ENCODE peak calls at places on chromosomes 12 and 14, in five cellular contexts. One of them, this sample, is unnamed.

GRCh38 chr14:53042480-53042879 is 91.6 kb upstream of the FERMT2 start:
- DNase-seq in activated CD8-positive, alpha-beta memory T cell treated with anti-CD3 and anti-CD28 coated beads for 4 hours: no peak
- DNase-seq in activated T-helper 1 cell treated with Interleukin-2 at 50 U/mL for 16 hours: no peak
- DNase-seq in upper lobe of right lung: no peak
- DNase-seq in tibial artery: no peak
- DNase-seq in this sample: no peak

GRCh38 chr12:53207042-53207441 is at the start of gene ITGB7:
- DNase-seq in activated CD8-positive, alpha-beta memory T cell treated with anti-CD3 and anti-CD28 coated beads for 4 hours: no peak
- DNase-seq in activated T-helper 1 cell treated with Interleukin-2 at 50 U/mL for 16 hours: peak
- DNase-seq in upper lobe of right lung: no peak
- DNase-seq in tibial artery: no peak
- DNase-seq in this sample: peak

GRCh38 chr14:21093018-21093417 is 5.4 kb downstream of the ZNF219 start:
- DNase-seq in activated CD8-positive, alpha-beta memory T cell treated with anti-CD3 and anti-CD28 coated beads for 4 hours: no peak
- DNase-seq in activated T-helper 1 cell treated with Interleukin-2 at 50 U/mL for 16 hours: no peak
- DNase-seq in upper lobe of right lung: no peak
- DNase-seq in tibial artery: no peak
- DNase-seq in this sample: no peak

GRCh38 chr14:60859525-60859924 is 121.4 kb downstream of the TRMT5 start:
- DNase-seq in activated CD8-positive, alpha-beta memory T cell treated with anti-CD3 and anti-CD28 coated beads for 4 hours: no peak
- DNase-seq in activated T-helper 1 cell treated with Interleukin-2 at 50 U/mL for 16 hours: no peak
- DNase-seq in upper lobe of right lung: no peak
- DNase-seq in tibial artery: no peak
- DNase-seq in this sample: no peak

GRCh38 chr14:24051789-24052655 is at the start of gene CARMIL3:
- DNase-seq in activated CD8-positive, alpha-beta memory T cell treated with anti-CD3 and anti-CD28 coated beads for 4 hours: no peak
- DNase-seq in activated T-helper 1 cell treated with Interleukin-2 at 50 U/mL for 16 hours: peak
- DNase-seq in upper lobe of right lung: peak
- DNase-seq in tibial artery: peak
- DNase-seq in this sample: peak

GRCh38 chr12:127389923-127390322 is 877.0 kb upstream of the TMEM132C start:
- DNase-seq in activated CD8-positive, alpha-beta memory T cell treated with anti-CD3 and anti-CD28 coated beads for 4 hours: no peak
- DNase-seq in activated T-helper 1 cell treated with Interleukin-2 at 50 U/mL for 16 hours: no peak
- DNase-seq in upper lobe of right lung: no peak
- DNase-seq in tibial artery: no peak
- DNase-seq in this sample: no peak

GRCh38 chr14:96747006-96747405 is 50.2 kb upstream of the VRK1 start:
- DNase-seq in activated CD8-positive, alpha-beta memory T cell treated with anti-CD3 and anti-CD28 coated beads for 4 hours: no peak
- DNase-seq in activated T-helper 1 cell treated with Interleukin-2 at 50 U/mL for 16 hours: no peak
- DNase-seq in upper lobe of right lung: no peak
- DNase-seq in tibial artery: no peak
- DNase-seq in this sample: no peak

GRCh38 chr12:120999191-121000120 is 16.8 kb downstream of the C12orf43 start:
- DNase-seq in activated CD8-positive, alpha-beta memory T cell treated with anti-CD3 and anti-CD28 coated beads for 4 hours: no peak
- DNase-seq in activated T-helper 1 cell treated with Interleukin-2 at 50 U/mL for 16 hours: no peak
- DNase-seq in upper lobe of right lung: no peak
- DNase-seq in tibial artery: no peak
- DNase-seq in this sample: no peak

GRCh38 chr12:96719671-96720362 is 187.2 kb upstream of the NEDD1 start:
- DNase-seq in activated CD8-positive, alpha-beta memory T cell treated with anti-CD3 and anti-CD28 coated beads for 4 hours: no peak
- DNase-seq in activated T-helper 1 cell treated with Interleukin-2 at 50 U/mL for 16 hours: no peak
- DNase-seq in upper lobe of right lung: no peak
- DNase-seq in tibial artery: no peak
- DNase-seq in this sample: no peak

GRCh38 chr12:71682466-71682865 is 3.4 kb upstream of the TMEM19 start:
- DNase-seq in activated CD8-positive, alpha-beta memory T cell treated with anti-CD3 and anti-CD28 coated beads for 4 hours: no peak
- DNase-seq in activated T-helper 1 cell treated with Interleukin-2 at 50 U/mL for 16 hours: no peak
- DNase-seq in upper lobe of right lung: no peak
- DNase-seq in tibial artery: no peak
- DNase-seq in this sample: no peak

GRCh38 chr12:63940295-63940997 is 95.9 kb downstream of the SRGAP1 start:
- DNase-seq in activated CD8-positive, alpha-beta memory T cell treated with anti-CD3 and anti-CD28 coated beads for 4 hours: no peak
- DNase-seq in activated T-helper 1 cell treated with Interleukin-2 at 50 U/mL for 16 hours: no peak
- DNase-seq in upper lobe of right lung: no peak
- DNase-seq in tibial artery: no peak
- DNase-seq in this sample: no peak

GRCh38 chr14:100994082-100994481 is 90.6 kb upstream of the RTL1 start:
- DNase-seq in activated CD8-positive, alpha-beta memory T cell treated with anti-CD3 and anti-CD28 coated beads for 4 hours: no peak
- DNase-seq in activated T-helper 1 cell treated with Interleukin-2 at 50 U/mL for 16 hours: no peak
- DNase-seq in upper lobe of right lung: no peak
- DNase-seq in tibial artery: no peak
- DNase-seq in this sample: no peak

GRCh38 chr14:58865520-58866281 is 227.9 kb downstream of the DACT1 start:
- DNase-seq in activated CD8-positive, alpha-beta memory T cell treated with anti-CD3 and anti-CD28 coated beads for 4 hours: no peak
- DNase-seq in activated T-helper 1 cell treated with Interleukin-2 at 50 U/mL for 16 hours: no peak
- DNase-seq in upper lobe of right lung: no peak
- DNase-seq in tibial artery: no peak
- DNase-seq in this sample: no peak

GRCh38 chr12:49968431-49968830 is 4.3 kb upstream of the AQP6 start:
- DNase-seq in activated CD8-positive, alpha-beta memory T cell treated with anti-CD3 and anti-CD28 coated beads for 4 hours: no peak
- DNase-seq in activated T-helper 1 cell treated with Interleukin-2 at 50 U/mL for 16 hours: no peak
- DNase-seq in upper lobe of right lung: no peak
- DNase-seq in tibial artery: no peak
- DNase-seq in this sample: no peak

GRCh38 chr12:69405466-69405865 is 45.9 kb downstream of the YEATS4 start:
- DNase-seq in activated CD8-positive, alpha-beta memory T cell treated with anti-CD3 and anti-CD28 coated beads for 4 hours: no peak
- DNase-seq in activated T-helper 1 cell treated with Interleukin-2 at 50 U/mL for 16 hours: no peak
- DNase-seq in upper lobe of right lung: no peak
- DNase-seq in tibial artery: peak
- DNase-seq in this sample: no peak

GRCh38 chr12:28711411-28711810 is 437.7 kb upstream of the FAR2 start:
- DNase-seq in activated CD8-positive, alpha-beta memory T cell treated with anti-CD3 and anti-CD28 coated beads for 4 hours: no peak
- DNase-seq in activated T-helper 1 cell treated with Interleukin-2 at 50 U/mL for 16 hours: no peak
- DNase-seq in upper lobe of right lung: no peak
- DNase-seq in tibial artery: no peak
- DNase-seq in this sample: no peak

GRCh38 chr12:25929096-25929637 is 29.3 kb upstream of the RASSF8 start:
- DNase-seq in activated CD8-positive, alpha-beta memory T cell treated with anti-CD3 and anti-CD28 coated beads for 4 hours: no peak
- DNase-seq in activated T-helper 1 cell treated with Interleukin-2 at 50 U/mL for 16 hours: no peak
- DNase-seq in upper lobe of right lung: no peak
- DNase-seq in tibial artery: no peak
- DNase-seq in this sample: no peak

GRCh38 chr14:86852530-86852929 is 1140.5 kb downstream of the GALC start:
- DNase-seq in activated CD8-positive, alpha-beta memory T cell treated with anti-CD3 and anti-CD28 coated beads for 4 hours: no peak
- DNase-seq in activated T-helper 1 cell treated with Interleukin-2 at 50 U/mL for 16 hours: no peak
- DNase-seq in upper lobe of right lung: no peak
- DNase-seq in tibial artery: no peak
- DNase-seq in this sample: no peak

GRCh38 chr14:103205541-103205906 is 82.3 kb downstream of the TNFAIP2 start:
- DNase-seq in activated CD8-positive, alpha-beta memory T cell treated with anti-CD3 and anti-CD28 coated beads for 4 hours: no peak
- DNase-seq in activated T-helper 1 cell treated with Interleukin-2 at 50 U/mL for 16 hours: no peak
- DNase-seq in upper lobe of right lung: no peak
- DNase-seq in tibial artery: no peak
- DNase-seq in this sample: no peak

GRCh38 chr14:97336816-97337215 is 539.6 kb downstream of the VRK1 start:
- DNase-seq in activated CD8-positive, alpha-beta memory T cell treated with anti-CD3 and anti-CD28 coated beads for 4 hours: no peak
- DNase-seq in activated T-helper 1 cell treated with Interleukin-2 at 50 U/mL for 16 hours: no peak
- DNase-seq in upper lobe of right lung: no peak
- DNase-seq in tibial artery: no peak
- DNase-seq in this sample: no peak

GRCh38 chr14:63853831-63854293 is 1.1 kb downstream of the SYNE2 start:
- DNase-seq in activated CD8-positive, alpha-beta memory T cell treated with anti-CD3 and anti-CD28 coated beads for 4 hours: peak
- DNase-seq in activated T-helper 1 cell treated with Interleukin-2 at 50 U/mL for 16 hours: peak
- DNase-seq in upper lobe of right lung: peak
- DNase-seq in tibial artery: peak
- DNase-seq in this sample: peak

GRCh38 chr12:20463920-20464524 is 95.7 kb downstream of the PDE3A start:
- DNase-seq in activated CD8-positive, alpha-beta memory T cell treated with anti-CD3 and anti-CD28 coated beads for 4 hours: no peak
- DNase-seq in activated T-helper 1 cell treated with Interleukin-2 at 50 U/mL for 16 hours: no peak
- DNase-seq in upper lobe of right lung: no peak
- DNase-seq in tibial artery: no peak
- DNase-seq in this sample: no peak

GRCh38 chr12:62677355-62677754 is 210.7 kb downstream of the MON2 start:
- DNase-seq in activated CD8-positive, alpha-beta memory T cell treated with anti-CD3 and anti-CD28 coated beads for 4 hours: no peak
- DNase-seq in activated T-helper 1 cell treated with Interleukin-2 at 50 U/mL for 16 hours: no peak
- DNase-seq in upper lobe of right lung: no peak
- DNase-seq in tibial artery: no peak
- DNase-seq in this sample: no peak